ENCODE peak calls at places on chromosomes 5 and 9, in seven cellular contexts. One of them, this sample, is unnamed.

GRCh38 chr9:33719581-33720374 is 75.6 kb upstream of the PRSS3 start:
- DNase-seq in GM10248: peak; percentile 35
- DNase-seq in prostate gland: no peak
- DNase-seq in fibroblast of mammary gland: peak; percentile 3
- DNase-seq in breast epithelium: no peak
- DNase-seq in WTC11: peak; percentile 79
- DNase-seq in lower leg skin: no peak
- DNase-seq in this sample: peak; percentile 15

GRCh38 chr5:86354664-86355063 is 263.1 kb upstream of the COX7C start:
- DNase-seq in GM10248: no peak
- DNase-seq in prostate gland: no peak
- DNase-seq in fibroblast of mammary gland: no peak
- DNase-seq in breast epithelium: no peak
- DNase-seq in WTC11: no peak
- DNase-seq in lower leg skin: no peak
- DNase-seq in this sample: no peak

GRCh38 chr5:153276151-153276550 is 214.3 kb upstream of the GRIA1 start:
- DNase-seq in GM10248: peak; percentile 8
- DNase-seq in prostate gland: no peak
- DNase-seq in fibroblast of mammary gland: peak; percentile 58
- DNase-seq in breast epithelium: no peak
- DNase-seq in WTC11: peak; percentile 76
- DNase-seq in lower leg skin: no peak
- DNase-seq in this sample: no peak

GRCh38 chr5:5014836-5015235 is 125.3 kb upstream of the ADAMTS16 start:
- DNase-seq in GM10248: no peak
- DNase-seq in prostate gland: no peak
- DNase-seq in fibroblast of mammary gland: peak; percentile 68
- DNase-seq in breast epithelium: no peak
- DNase-seq in WTC11: no peak
- DNase-seq in lower leg skin: no peak
- DNase-seq in this sample: peak; percentile 73

GRCh38 chr9:125409217-125409636 is 147.6 kb downstream of the GAPVD1 start:
- DNase-seq in GM10248: peak; percentile 66
- DNase-seq in prostate gland: no peak
- DNase-seq in fibroblast of mammary gland: peak; percentile 15
- DNase-seq in breast epithelium: no peak
- DNase-seq in WTC11: no peak
- DNase-seq in lower leg skin: no peak
- DNase-seq in this sample: no peak

GRCh38 chr5:111762895-111763294 is 5.9 kb upstream of the NREP start:
- DNase-seq in GM10248: no peak
- DNase-seq in prostate gland: no peak
- DNase-seq in fibroblast of mammary gland: no peak
- DNase-seq in breast epithelium: no peak
- DNase-seq in WTC11: no peak
- DNase-seq in lower leg skin: no peak
- DNase-seq in this sample: no peak

GRCh38 chr9:122070728-122071127 is 22.4 kb downstream of the TTLL11 start:
- DNase-seq in GM10248: no peak
- DNase-seq in prostate gland: no peak
- DNase-seq in fibroblast of mammary gland: no peak
- DNase-seq in breast epithelium: no peak
- DNase-seq in WTC11: no peak
- DNase-seq in lower leg skin: no peak
- DNase-seq in this sample: no peak

GRCh38 chr5:159106569-159107282 is 7.0 kb upstream of the EBF1 start:
- DNase-seq in GM10248: peak; percentile 80
- DNase-seq in prostate gland: no peak
- DNase-seq in fibroblast of mammary gland: peak; percentile 77
- DNase-seq in breast epithelium: no peak
- DNase-seq in WTC11: peak; percentile 88
- DNase-seq in lower leg skin: peak; percentile 95
- DNase-seq in this sample: peak; percentile 36

GRCh38 chr5:67809589-67809988 is 406.0 kb upstream of the PIK3R1 start:
- DNase-seq in GM10248: peak; percentile 13
- DNase-seq in prostate gland: no peak
- DNase-seq in fibroblast of mammary gland: no peak
- DNase-seq in breast epithelium: no peak
- DNase-seq in WTC11: no peak
- DNase-seq in lower leg skin: no peak
- DNase-seq in this sample: no peak

GRCh38 chr9:78691531-78691930 is 394.6 kb downstream of the PSAT1 start:
- DNase-seq in GM10248: no peak
- DNase-seq in prostate gland: no peak
- DNase-seq in fibroblast of mammary gland: peak; percentile 20
- DNase-seq in breast epithelium: no peak
- DNase-seq in WTC11: no peak
- DNase-seq in lower leg skin: no peak
- DNase-seq in this sample: peak; percentile 73
- TF ChIP-seq CTCF in GM10248: no peak
- TF ChIP-seq CTCF in prostate gland: no peak
- TF ChIP-seq CTCF in fibroblast of mammary gland: no peak
- TF ChIP-seq CTCF in breast epithelium: no peak
- TF ChIP-seq CTCF in WTC11: no peak
- TF ChIP-seq CTCF in lower leg skin: no peak
- TF ChIP-seq CTCF in this sample: no peak

GRCh38 chr9:90460220-90460619 is 182.4 kb downstream of the DIRAS2 start:
- DNase-seq in GM10248: no peak
- DNase-seq in prostate gland: no peak
- DNase-seq in fibroblast of mammary gland: no peak
- DNase-seq in breast epithelium: no peak
- DNase-seq in WTC11: no peak
- DNase-seq in lower leg skin: no peak
- DNase-seq in this sample: no peak

GRCh38 chr9:90457386-90458080 is 185.1 kb downstream of the DIRAS2 start:
- DNase-seq in GM10248: no peak
- DNase-seq in prostate gland: no peak
- DNase-seq in fibroblast of mammary gland: no peak
- DNase-seq in breast epithelium: no peak
- DNase-seq in WTC11: no peak
- DNase-seq in lower leg skin: no peak
- DNase-seq in this sample: no peak

GRCh38 chr9:90455316-90455715 is 187.3 kb downstream of the DIRAS2 start:
- DNase-seq in GM10248: no peak
- DNase-seq in prostate gland: no peak
- DNase-seq in fibroblast of mammary gland: no peak
- DNase-seq in breast epithelium: no peak
- DNase-seq in WTC11: no peak
- DNase-seq in lower leg skin: no peak
- DNase-seq in this sample: no peak

GRCh38 chr9:90459321-90459720 is 183.3 kb downstream of the DIRAS2 start:
- DNase-seq in GM10248: peak; percentile 30
- DNase-seq in prostate gland: no peak
- DNase-seq in fibroblast of mammary gland: no peak
- DNase-seq in breast epithelium: no peak
- DNase-seq in WTC11: no peak
- DNase-seq in lower leg skin: no peak
- DNase-seq in this sample: no peak

GRCh38 chr9:90458485-90458884 is 184.1 kb downstream of the DIRAS2 start:
- DNase-seq in GM10248: no peak
- DNase-seq in prostate gland: no peak
- DNase-seq in fibroblast of mammary gland: no peak
- DNase-seq in breast epithelium: no peak
- DNase-seq in WTC11: peak; percentile 24
- DNase-seq in lower leg skin: no peak
- DNase-seq in this sample: no peak
- TF ChIP-seq CTCF in GM10248: no peak
- TF ChIP-seq CTCF in prostate gland: no peak
- TF ChIP-seq CTCF in fibroblast of mammary gland: no peak
- TF ChIP-seq CTCF in breast epithelium: no peak
- TF ChIP-seq CTCF in WTC11: no peak
- TF ChIP-seq CTCF in lower leg skin: no peak
- TF ChIP-seq CTCF in this sample: no peak

GRCh38 chr5:97726106-97726505 is 543.1 kb upstream of the RIOK2 start:
- DNase-seq in GM10248: no peak
- DNase-seq in prostate gland: no peak
- DNase-seq in fibroblast of mammary gland: peak; percentile 22
- DNase-seq in breast epithelium: no peak
- DNase-seq in WTC11: no peak
- DNase-seq in lower leg skin: no peak
- DNase-seq in this sample: peak; percentile 1
- TF ChIP-seq CTCF in GM10248: no peak
- TF ChIP-seq CTCF in prostate gland: no peak
- TF ChIP-seq CTCF in fibroblast of mammary gland: peak; percentile 35
- TF ChIP-seq CTCF in breast epithelium: no peak
- TF ChIP-seq CTCF in WTC11: no peak
- TF ChIP-seq CTCF in lower leg skin: no peak
- TF ChIP-seq CTCF in this sample: peak; percentile 64

GRCh38 chr9:113933188-113933587 is 57.1 kb downstream of the ZNF618 start:
- DNase-seq in GM10248: no peak
- DNase-seq in prostate gland: no peak
- DNase-seq in fibroblast of mammary gland: peak; percentile 57
- DNase-seq in breast epithelium: no peak
- DNase-seq in WTC11: no peak
- DNase-seq in lower leg skin: peak; percentile 46
- DNase-seq in this sample: no peak

GRCh38 chr9:113934826-113935676 is 58.9 kb downstream of the ZNF618 start:
- DNase-seq in GM10248: no peak
- DNase-seq in prostate gland: peak; percentile 1
- DNase-seq in fibroblast of mammary gland: no peak
- DNase-seq in breast epithelium: no peak
- DNase-seq in WTC11: no peak
- DNase-seq in lower leg skin: peak; percentile 82
- DNase-seq in this sample: no peak

GRCh38 chr9:113933671-113934070 is 57.6 kb downstream of the ZNF618 start:
- DNase-seq in GM10248: no peak
- DNase-seq in prostate gland: peak; percentile 0
- DNase-seq in fibroblast of mammary gland: no peak
- DNase-seq in breast epithelium: no peak
- DNase-seq in WTC11: no peak
- DNase-seq in lower leg skin: peak; percentile 54
- DNase-seq in this sample: no peak

GRCh38 chr9:113935677-113936380 is 59.7 kb downstream of the ZNF618 start:
- DNase-seq in GM10248: no peak
- DNase-seq in prostate gland: no peak
- DNase-seq in fibroblast of mammary gland: no peak
- DNase-seq in breast epithelium: no peak
- DNase-seq in WTC11: no peak
- DNase-seq in lower leg skin: peak; percentile 76
- DNase-seq in this sample: no peak

GRCh38 chr9:113934167-113934566 is 58.1 kb downstream of the ZNF618 start:
- DNase-seq in GM10248: no peak
- DNase-seq in prostate gland: peak; percentile 3
- DNase-seq in fibroblast of mammary gland: no peak
- DNase-seq in breast epithelium: no peak
- DNase-seq in WTC11: no peak
- DNase-seq in lower leg skin: peak; percentile 49
- DNase-seq in this sample: no peak
- TF ChIP-seq CTCF in GM10248: no peak
- TF ChIP-seq CTCF in prostate gland: no peak
- TF ChIP-seq CTCF in fibroblast of mammary gland: no peak
- TF ChIP-seq CTCF in breast epithelium: no peak
- TF ChIP-seq CTCF in WTC11: no peak
- TF ChIP-seq CTCF in lower leg skin: no peak
- TF ChIP-seq CTCF in this sample: peak; percentile 17

GRCh38 chr5:53288511-53288910 is 179.0 kb upstream of the MOCS2 start:
- DNase-seq in GM10248: no peak
- DNase-seq in prostate gland: no peak
- DNase-seq in fibroblast of mammary gland: no peak
- DNase-seq in breast epithelium: no peak
- DNase-seq in WTC11: no peak
- DNase-seq in lower leg skin: no peak
- DNase-seq in this sample: no peak
- TF ChIP-seq CTCF in GM10248: no peak
- TF ChIP-seq CTCF in prostate gland: no peak
- TF ChIP-seq CTCF in fibroblast of mammary gland: no peak
- TF ChIP-seq CTCF in breast epithelium: no peak
- TF ChIP-seq CTCF in WTC11: no peak
- TF ChIP-seq CTCF in lower leg skin: no peak
- TF ChIP-seq CTCF in this sample: no peak

GRCh38 chr5:63959177-63959982 is 2.9 kb downstream of the HTR1A start:
- DNase-seq in GM10248: peak; percentile 5
- DNase-seq in prostate gland: no peak
- DNase-seq in fibroblast of mammary gland: peak; percentile 5
- DNase-seq in breast epithelium: no peak
- DNase-seq in WTC11: peak; percentile 89
- DNase-seq in lower leg skin: peak; percentile 70
- DNase-seq in this sample: no peak
- TF ChIP-seq CTCF in GM10248: no peak
- TF ChIP-seq CTCF in prostate gland: no peak
- TF ChIP-seq CTCF in fibroblast of mammary gland: no peak
- TF ChIP-seq CTCF in breast epithelium: no peak
- TF ChIP-seq CTCF in WTC11: peak; percentile 31
- TF ChIP-seq CTCF in lower leg skin: no peak
- TF ChIP-seq CTCF in this sample: no peak

GRCh38 chr9:9917400-9917799 is 695.4 kb downstream of the PTPRD start:
- DNase-seq in GM10248: no peak
- DNase-seq in prostate gland: no peak
- DNase-seq in fibroblast of mammary gland: no peak
- DNase-seq in breast epithelium: no peak
- DNase-seq in WTC11: no peak
- DNase-seq in lower leg skin: no peak
- DNase-seq in this sample: no peak

GRCh38 chr9:9914174-9914573 is 698.6 kb downstream of the PTPRD start:
- DNase-seq in GM10248: no peak
- DNase-seq in prostate gland: no peak
- DNase-seq in fibroblast of mammary gland: no peak
- DNase-seq in breast epithelium: no peak
- DNase-seq in WTC11: peak; percentile 27
- DNase-seq in lower leg skin: no peak
- DNase-seq in this sample: no peak

GRCh38 chr9:9913276-9913832 is 699.4 kb downstream of the PTPRD start:
- DNase-seq in GM10248: no peak
- DNase-seq in prostate gland: no peak
- DNase-seq in fibroblast of mammary gland: no peak
- DNase-seq in breast epithelium: no peak
- DNase-seq in WTC11: no peak
- DNase-seq in lower leg skin: no peak
- DNase-seq in this sample: no peak

GRCh38 chr9:9912459-9912858 is 700.3 kb downstream of the PTPRD start:
- DNase-seq in GM10248: no peak
- DNase-seq in prostate gland: no peak
- DNase-seq in fibroblast of mammary gland: peak; percentile 4
- DNase-seq in breast epithelium: no peak
- DNase-seq in WTC11: no peak
- DNase-seq in lower leg skin: no peak
- DNase-seq in this sample: no peak
- TF ChIP-seq CTCF in GM10248: peak; percentile 21
- TF ChIP-seq CTCF in prostate gland: no peak
- TF ChIP-seq CTCF in fibroblast of mammary gland: peak; percentile 34
- TF ChIP-seq CTCF in breast epithelium: no peak
- TF ChIP-seq CTCF in WTC11: no peak
- TF ChIP-seq CTCF in lower leg skin: no peak
- TF ChIP-seq CTCF in this sample: peak; percentile 49

DNA sequence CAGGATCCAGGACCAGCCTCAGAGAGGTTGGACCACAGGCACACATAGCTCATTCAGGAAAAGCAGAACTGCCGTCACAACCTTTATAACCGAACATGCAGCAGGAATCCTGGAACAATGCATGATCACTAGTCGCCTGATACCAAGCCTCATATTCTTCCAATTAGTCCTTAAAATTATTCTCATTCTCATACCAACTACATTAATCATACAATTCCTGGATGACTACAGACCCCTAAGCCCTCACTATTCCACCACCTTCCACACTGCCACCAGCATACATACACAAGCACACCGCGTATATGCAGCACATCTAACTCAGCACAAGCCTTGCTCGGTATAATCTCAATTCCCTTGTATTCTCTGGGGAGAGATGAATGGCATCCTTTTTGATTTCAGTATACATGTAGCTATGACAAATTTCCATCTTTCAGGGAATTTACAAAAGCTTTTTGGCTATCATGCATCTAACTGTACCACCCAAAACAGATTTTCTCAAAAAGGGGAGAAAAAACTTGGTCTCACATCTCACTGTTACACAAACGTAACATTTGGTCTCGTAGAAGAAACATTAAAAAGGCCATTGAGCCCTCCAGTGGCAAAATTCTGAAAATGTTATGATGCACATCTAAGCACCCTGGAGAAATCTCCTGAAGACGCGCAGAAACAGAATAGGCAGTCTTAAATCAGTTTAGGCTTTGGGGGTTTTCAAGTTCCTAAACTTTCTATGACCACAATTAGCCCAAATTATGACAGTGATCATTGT is 46.2 kb downstream of the MCTP1 start:
- DNase-seq in GM10248: no peak
- DNase-seq in prostate gland: no peak
- DNase-seq in fibroblast of mammary gland: peak; percentile 33
- DNase-seq in breast epithelium: no peak
- DNase-seq in WTC11: no peak
- DNase-seq in lower leg skin: no peak
- DNase-seq in this sample: no peak
- TF ChIP-seq CTCF in GM10248: peak; percentile 41
- TF ChIP-seq CTCF in prostate gland: no peak
- TF ChIP-seq CTCF in fibroblast of mammary gland: peak; percentile 36
- TF ChIP-seq CTCF in breast epithelium: no peak
- TF ChIP-seq CTCF in WTC11: no peak
- TF ChIP-seq CTCF in lower leg skin: no peak
- TF ChIP-seq CTCF in this sample: peak; percentile 69